ENCODE peak calls at places on chromosomes 3 and 15, in six cellular contexts. A is GM03348, U is C1 segment of cervical spinal cord, H is putamen, K is NCI-H2171 treated with DMSO at 0.1 percent for 48 hours, V is lower leg skin. M is an unnamed sample.
A peak's percentile ranks its signal among the peaks of the same experiment; 100 is the strongest.

GRCh38 chr3:32045091-32045964 is 61.1 kb upstream of the GPD1L start:
- DNase-seq in A (peak; percentile 54), V (no peak), U (no peak), K (peak; percentile 78), H (no peak), M (no peak)

GRCh38 chr3:180871901-180872300 is 40.6 kb upstream of the FXR1 start:
- DNase-seq in A (peak; percentile 47), U (no peak), K (no peak), H (no peak), V (no peak), M (no peak)

GRCh38 chr3:139118835-139119234 is 74.1 kb upstream of the PRR23C start:
- DNase-seq in U (no peak), A (no peak), H (no peak), K (no peak), V (no peak), M (no peak)

GRCh38 chr3:117101697-117102096 is 392.1 kb downstream of the TUSC7 start:
- DNase-seq in A (no peak), H (no peak), V (no peak), U (no peak), K (no peak), M (no peak)

GRCh38 chr3:105367406-105368213 is 901 bp downstream of the ALCAM start:
- DNase-seq in V (peak; percentile 93), H (peak; percentile 81), U (peak; percentile 78), K (peak; percentile 53), A (peak; percentile 60), M (peak; percentile 73)

GRCh38 chr3:110106805-110107204 is 769.5 kb upstream of the DPPA4 start:
- DNase-seq in V (no peak), U (no peak), K (no peak), A (peak; percentile 2), H (no peak), M (no peak)

GRCh38 chr3:43995078-43995928 is 246.4 kb upstream of the TOPAZ1 start:
- DNase-seq in K (no peak), H (no peak), U (no peak), A (peak; percentile 71), V (peak; percentile 82), M (no peak)

GRCh38 chr15:65094294-65094995 is 17.9 kb downstream of the KBTBD13 start:
- DNase-seq in H (no peak), K (no peak), A (no peak), V (peak; percentile 83), U (no peak), M (no peak)

GRCh38 chr3:41716391-41716910 is 245.5 kb downstream of the ULK4 start:
- DNase-seq in U (no peak), K (peak; percentile 4), H (no peak), V (no peak), A (peak; percentile 35), M (peak; percentile 13)

M was measured in SJSA1.